ENCODE peak calls at places on chromosomes 11 and 22, in seven cellular contexts. B is RWPE1; O is activated CD8-positive, alpha-beta T cell treated with anti-CD3 and anti-CD28 coated beads for 36 hours; Y is psoas muscle; K is NB4; L is nephron progenitor cell; X is AG04449. S is an unnamed sample.

GRCh38 chr11:3123316-3123715 is 41.8 kb downstream of the OSBPL5 start:
- DNase-seq in B (peak; percentile 30), O (no peak), Y (peak; percentile 88), K (no peak), L (no peak), X (no peak), S (no peak)

GRCh38 chr11:119729581-119730346 is 764 bp upstream of the NECTIN1 start:
- DNase-seq in B (peak; percentile 67), O (peak; percentile 8), Y (peak; percentile 76), K (no peak), L (no peak), X (no peak), S (peak; percentile 29)

GRCh38 chr22:26438006-26438405 is 8.9 kb downstream of the ASPHD2 start:
- DNase-seq in B (no peak), O (no peak), Y (no peak), K (no peak), L (no peak), X (no peak), S (no peak)

GRCh38 chr11:90493379-90493778 is 270.5 kb upstream of the CHORDC1 start:
- DNase-seq in B (no peak), O (no peak), Y (no peak), K (peak; percentile 6), L (no peak), X (no peak), S (no peak)

GRCh38 chr22:43848366-43849171 is 13.7 kb downstream of the SULT4A1 start:
- DNase-seq in B (no peak), O (no peak), Y (peak; percentile 48), K (peak; percentile 27), L (no peak), X (no peak), S (no peak)

GRCh38 chr22:25402501-25403283 is 161.8 kb upstream of the GRK3 start:
- DNase-seq in B (peak; percentile 25), O (no peak), Y (no peak), K (no peak), L (no peak), X (no peak), S (no peak)

GRCh38 chr22:43802897-43803495 is 9.1 kb downstream of the EFCAB6 start:
- DNase-seq in B (no peak), O (no peak), Y (no peak), K (no peak), L (no peak), X (no peak), S (no peak)

GRCh38 chr11:111162306-111162705 is 83.2 kb upstream of the POU2AF2 start:
- DNase-seq in B (no peak), O (no peak), Y (no peak), K (no peak), L (no peak), X (no peak), S (no peak)

GRCh38 chr11:47001666-47002285 is 65.2 kb downstream of the CSTPP1 start:
- DNase-seq in B (no peak), O (no peak), Y (no peak), K (peak; percentile 18), L (no peak), X (no peak), S (no peak)

GRCh38 chr11:67351275-67352005 is 1.9 kb downstream of the POLD4 start:
- DNase-seq in B (peak; percentile 84), O (peak; percentile 71), Y (peak; percentile 80), K (peak; percentile 86), L (peak; percentile 64), X (no peak), S (peak; percentile 71)

GRCh38 chr22:38578505-38578904 is 8.5 kb upstream of the DMC1 start:
- DNase-seq in B (no peak), O (no peak), Y (no peak), K (no peak), L (no peak), X (no peak), S (no peak)

GRCh38 chr11:38788591-38788990 is 2190.6 kb upstream of the RAG2 start:
- DNase-seq in B (no peak), O (no peak), Y (no peak), K (no peak), L (no peak), X (peak; percentile 10), S (no peak)

GRCh38 chr11:38795027-38795426 is 2197.0 kb upstream of the RAG2 start:
- DNase-seq in B (no peak), O (no peak), Y (no peak), K (no peak), L (no peak), X (no peak), S (no peak)

DNA sequence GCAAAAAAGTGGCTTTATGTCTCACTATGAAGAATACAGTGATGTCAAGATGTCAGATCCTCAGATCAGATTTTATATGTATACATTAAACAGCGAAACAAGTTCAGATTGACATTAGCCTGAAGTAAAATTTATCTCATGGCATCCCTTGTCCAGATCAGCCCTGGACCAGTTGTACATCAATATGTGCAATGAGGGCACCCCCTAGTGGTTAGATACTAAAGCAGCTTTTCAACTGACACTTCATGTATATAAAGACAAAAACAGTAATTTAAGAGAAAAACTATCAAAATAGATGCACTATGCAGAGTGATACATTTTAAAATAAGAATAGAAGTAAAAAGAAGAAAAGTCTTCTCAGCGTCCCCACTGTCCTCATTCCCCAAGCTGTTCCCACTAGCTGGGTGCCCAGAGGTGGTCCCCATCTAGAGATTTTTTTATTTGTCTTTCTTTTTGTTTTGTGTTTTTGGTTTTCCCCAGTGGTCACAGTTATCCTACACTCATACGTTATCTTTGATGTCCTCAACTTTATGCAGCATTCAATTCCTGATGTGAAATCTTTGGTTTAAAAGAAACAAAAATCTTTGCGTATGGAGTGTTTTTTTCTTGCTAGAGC is 2193.4 kb upstream of the RAG2 start:
- DNase-seq in B (peak; percentile 65), O (peak; percentile 19), Y (no peak), K (peak; percentile 71), L (peak; percentile 53), X (peak; percentile 9), S (peak; percentile 56)
- TF ChIP-seq CTCF in B (peak; percentile 78), O (peak; percentile 63), Y (peak; percentile 63), K (peak; percentile 64), L (peak; percentile 90), X (peak; percentile 62), S (peak; percentile 64)

GRCh38 chr11:14793546-14793945 is 98.5 kb downstream of the CYP2R1 start:
- DNase-seq in B (no peak), O (no peak), Y (no peak), K (no peak), L (no peak), X (no peak), S (no peak)

GRCh38 chr11:14784230-14784629 is 107.8 kb downstream of the CYP2R1 start:
- DNase-seq in B (no peak), O (no peak), Y (no peak), K (no peak), L (no peak), X (no peak), S (no peak)

DNA sequence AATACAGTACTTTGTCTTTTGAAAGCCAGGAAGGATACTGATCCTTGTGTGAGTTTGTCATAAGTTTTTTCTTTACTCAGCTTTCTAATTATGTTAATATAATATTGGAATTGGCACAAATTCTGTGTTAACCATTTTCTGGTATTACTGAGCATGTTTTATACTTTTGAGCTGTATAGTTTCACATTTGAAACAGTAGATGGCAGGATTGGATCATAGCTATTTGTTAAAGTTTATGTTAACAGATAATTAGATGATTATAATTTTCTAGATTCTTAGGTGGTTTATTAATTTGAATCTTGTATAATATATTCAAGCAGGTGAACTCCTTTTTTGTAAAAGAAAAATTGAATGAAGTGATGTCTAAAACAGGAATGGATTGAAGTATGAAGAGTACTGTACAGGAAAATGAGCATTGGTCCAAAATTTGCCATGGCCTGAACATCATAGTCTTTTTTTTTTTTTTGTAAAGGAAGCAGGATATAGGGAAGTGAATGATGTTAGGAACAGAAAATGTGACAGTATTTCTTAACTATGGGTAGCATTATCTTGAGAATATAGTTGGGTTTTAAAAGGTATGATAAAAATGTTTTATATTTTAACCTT is 102.0 kb downstream of the CYP2R1 start:
- DNase-seq in B (no peak), O (no peak), Y (no peak), K (peak; percentile 26), L (no peak), X (no peak), S (no peak)
- TF ChIP-seq CTCF in B (peak; percentile 64), O (peak; percentile 66), Y (peak; percentile 36), K (no peak), L (no peak), X (no peak), S (peak; percentile 37)

DNA sequence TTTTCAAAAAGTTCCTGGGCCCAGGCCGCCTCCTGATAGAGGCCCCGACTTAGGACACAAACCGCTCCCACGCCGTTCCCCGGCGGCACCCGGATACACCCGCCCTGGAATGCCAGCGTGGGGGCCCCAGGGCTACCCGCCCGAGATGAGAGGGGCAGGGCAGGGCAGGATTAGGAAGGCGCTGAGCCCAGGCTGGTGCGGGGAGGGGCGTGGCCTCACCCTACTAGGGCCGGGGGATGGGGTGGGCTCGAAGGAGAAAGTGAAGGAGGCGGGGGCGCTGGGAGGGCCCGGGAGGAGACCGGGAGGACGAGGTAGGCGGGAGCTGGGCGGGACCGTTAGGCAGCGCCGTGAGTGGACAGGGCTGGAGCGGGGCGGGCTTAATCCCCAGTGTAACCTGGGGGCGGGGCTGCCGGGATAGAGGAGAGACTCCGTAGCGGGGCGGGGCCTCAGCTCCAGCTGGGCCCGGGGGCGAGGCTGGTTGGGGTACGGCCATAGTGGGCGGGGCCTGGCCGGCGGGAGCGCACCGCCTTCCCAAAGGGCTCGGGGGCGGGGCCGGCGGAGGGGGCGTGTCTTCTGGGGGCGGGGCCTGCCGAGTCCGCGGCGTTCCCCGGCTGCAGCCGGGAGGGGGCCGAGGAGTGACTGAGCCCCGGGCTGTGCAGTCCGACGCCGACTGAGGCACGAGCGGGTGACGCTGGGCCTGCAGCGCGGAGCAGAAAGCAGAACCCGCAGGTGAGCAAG is at the start of gene CD82:
- DNase-seq in B (peak; percentile 96), O (peak; percentile 99), Y (peak; percentile 100), K (peak; percentile 98), L (peak; percentile 100), X (peak; percentile 91), S (peak; percentile 100)
- TF ChIP-seq CTCF in B (no peak), O (peak; percentile 30), Y (peak; percentile 38), K (peak; percentile 2), L (peak; percentile 26), X (peak; percentile 59), S (no peak)

GRCh38 chr22:40421941-40422340 is 51.5 kb downstream of the SGSM3 start:
- DNase-seq in B (no peak), O (no peak), Y (peak; percentile 6), K (no peak), L (no peak), X (no peak), S (no peak)

GRCh38 chr22:40425082-40425481 is 54.7 kb downstream of the SGSM3 start:
- DNase-seq in B (no peak), O (no peak), Y (no peak), K (no peak), L (no peak), X (no peak), S (no peak)

GRCh38 chr22:40423246-40423753 is 52.9 kb downstream of the SGSM3 start:
- DNase-seq in B (no peak), O (no peak), Y (peak; percentile 50), K (no peak), L (no peak), X (no peak), S (no peak)

GRCh38 chr22:40422558-40423245 is 52.3 kb downstream of the SGSM3 start:
- DNase-seq in B (no peak), O (no peak), Y (peak; percentile 44), K (no peak), L (no peak), X (no peak), S (no peak)

GRCh38 chr22:40423882-40424640 is 53.7 kb downstream of the SGSM3 start:
- DNase-seq in B (no peak), O (no peak), Y (peak; percentile 78), K (no peak), L (no peak), X (no peak), S (no peak)
- TF ChIP-seq CTCF in B (no peak), O (no peak), Y (no peak), K (no peak), L (no peak), X (no peak), S (no peak)

GRCh38 chr22:30755760-30756124 is 61.1 kb downstream of the OSBP2 start:
- DNase-seq in B (no peak), O (no peak), Y (no peak), K (no peak), L (no peak), X (no peak), S (no peak)
- TF ChIP-seq CTCF in B (no peak), O (no peak), Y (no peak), K (no peak), L (no peak), X (no peak), S (no peak)

S was measured in Calu3.